ENCODE peak calls at places on chromosomes 3 and 15, in ten cellular contexts. R is fibroblast of lung; L is stimulated activated CD8-positive, alpha-beta memory T cell treated with anti-CD3 and anti-CD28 coated beads, Interleukin-2, amount 100 ng/mL, for 48 hours; H is ecto neural progenitor cell; G is ACHN; X is hypothalamus; F is activated gamma-delta T cell treated with Interleukin-2 at 50 U/mL for 16 hours; W is T-helper 1 cell; Y is NK-92 treated with Interleukin-12 subunit alpha and Interleukin-12 subunit beta, amount 100 ng/mL, for 24 hours; Q is NCI-H524 treated with DMSO at 0.1 percent for 48 hours. I is an unnamed sample.
A peak's percentile ranks its signal among the peaks of the same experiment; 100 is the strongest.

GRCh38 chr3:37375184-37376120 is 201.1 kb upstream of the LRRFIP2 start:
- DNase-seq in Y (no peak), F (no peak), Q (no peak), G (no peak), X (no peak), L (no peak), H (no peak), R (peak; percentile 3), W (no peak), I (no peak)

GRCh38 chr3:98188553-98188952 is 22.1 kb downstream of the OR5H15 start:
- DNase-seq in G (peak; percentile 18), L (no peak), F (no peak), X (no peak), W (no peak), H (no peak), R (no peak), Y (no peak), Q (no peak), I (no peak)

GRCh38 chr3:132629928-132630327 is 29.7 kb downstream of the ACAD11 start:
- DNase-seq in H (no peak), W (no peak), L (no peak), R (peak; percentile 51), G (peak; percentile 49), X (no peak), Y (no peak), Q (no peak), F (no peak), I (no peak)

GRCh38 chr15:43165801-43166325 is 19.3 kb upstream of the CCNDBP1 start:
- DNase-seq in X (no peak), Q (no peak), F (no peak), H (no peak), Y (no peak), R (no peak), L (no peak), W (no peak), G (no peak), I (no peak)

GRCh38 chr3:31444220-31445142 is 88.2 kb upstream of the STT3B start:
- DNase-seq in Y (no peak), W (no peak), L (no peak), Q (no peak), R (no peak), G (no peak), F (no peak), H (no peak), X (no peak), I (no peak)

GRCh38 chr15:29172742-29173725 is 96.6 kb downstream of the NSMCE3 start:
- DNase-seq in L (no peak), H (no peak), X (no peak), G (no peak), Y (no peak), F (no peak), R (no peak), W (no peak), Q (no peak), I (no peak)

GRCh38 chr15:55334997-55335396 is 16.0 kb downstream of the PIGB start:
- DNase-seq in L (no peak), R (peak; percentile 56), H (no peak), G (no peak), W (no peak), X (no peak), Y (no peak), F (no peak), Q (no peak), I (no peak)

GRCh38 chr3:126348308-126348920 is 8.8 kb downstream of the KLF15 start:
- DNase-seq in R (peak; percentile 8), Y (no peak), Q (no peak), G (no peak), X (no peak), F (no peak), H (no peak), W (no peak), L (no peak), I (no peak)

GRCh38 chr3:40616420-40616819 is 91.7 kb downstream of the ZNF621 start:
- DNase-seq in H (no peak), G (no peak), L (no peak), X (no peak), Y (no peak), W (no peak), F (no peak), Q (peak; percentile 77), R (no peak), I (no peak)

GRCh38 chr3:185760550-185760949 is 64.3 kb downstream of the IGF2BP2 start:
- DNase-seq in R (no peak), F (no peak), L (no peak), X (no peak), G (no peak), Q (no peak), Y (no peak), H (no peak), W (no peak), I (no peak)